ENCODE peak calls at places on chromosomes 6 and 20, in five cellular contexts. G is GM23338, X is AG04450, I is testis, M is caudate nucleus. A is an unnamed sample.

GRCh38 chr6:158646023-158646888 is 1.7 kb upstream of the DYNLT1 start:
- DNase-seq in I (no peak), X (no peak), M (no peak), G (no peak), A (no peak)

GRCh38 chr6:29770286-29770685 is 47.1 kb downstream of the HLA-F start:
- DNase-seq in M (no peak), X (no peak), G (no peak), I (no peak), A (no peak)

GRCh38 chr6:110178626-110179405 is 654 bp downstream of the WASF1 start:
- DNase-seq in G (peak; percentile 70), X (no peak), I (peak; percentile 76), M (peak; percentile 53), A (peak; percentile 22)

GRCh38 chr6:11938285-11938890 is 73.7 kb upstream of the HIVEP1 start:
- DNase-seq in G (peak; percentile 42), X (no peak), I (peak; percentile 43), M (no peak), A (no peak)

GRCh38 chr20:44118185-44119034 is 68.6 kb downstream of the JPH2 start:
- DNase-seq in G (no peak), I (no peak), X (no peak), M (no peak), A (no peak)

GRCh38 chr20:41135187-41135887 is 2.0 kb upstream of the PLCG1 start:
- DNase-seq in G (peak; percentile 85), M (no peak), I (peak; percentile 51), X (no peak), A (no peak)

GRCh38 chr6:138538390-138539031 is 39.2 kb upstream of the NHSL1 start:
- DNase-seq in I (no peak), G (no peak), M (no peak), X (peak; percentile 69), A (peak; percentile 44)

GRCh38 chr6:38573800-38574395 is 65.8 kb downstream of the BTBD9 start:
- DNase-seq in I (no peak), G (no peak), M (no peak), X (no peak), A (no peak)

GRCh38 chr20:58010186-58010585 is 218.3 kb downstream of the ANKRD60 start:
- DNase-seq in I (peak; percentile 4), M (no peak), X (no peak), G (no peak), A (no peak)

GRCh38 chr20:37542281-37542680 is 14.6 kb upstream of the BLCAP start:
- DNase-seq in G (no peak), X (no peak), M (no peak), I (no peak), A (no peak)

GRCh38 chr6:108768792-108769524 is 79.3 kb upstream of the ARMC2 start:
- DNase-seq in I (no peak), X (no peak), M (no peak), G (no peak), A (no peak)

GRCh38 chr6:23418095-23418494 is 707.9 kb upstream of the NRSN1 start:
- DNase-seq in X (no peak), M (no peak), I (no peak), G (no peak), A (no peak)

GRCh38 chr20:52047811-52048302 is 143.7 kb downstream of the ZFP64 start:
- DNase-seq in G (peak; percentile 66), I (no peak), X (no peak), M (no peak), A (no peak)

GRCh38 chr20:44384423-44385027 is 29.0 kb downstream of the HNF4A start:
- DNase-seq in I (peak; percentile 91), X (peak; percentile 16), G (peak; percentile 89), M (peak; percentile 54), A (peak; percentile 72)

GRCh38 chr20:51602131-51602530 is 59.6 kb upstream of the NFATC2 start:
- DNase-seq in I (no peak), X (no peak), G (no peak), M (no peak), A (no peak)

GRCh38 chr6:63787021-63787420 is 151.4 kb downstream of the PHF3 start:
- DNase-seq in M (no peak), X (no peak), I (no peak), G (no peak), A (no peak)

GRCh38 chr6:49639177-49639817 is 2.7 kb upstream of the RHAG start:
- DNase-seq in I (no peak), X (no peak), G (no peak), M (no peak), A (no peak)

GRCh38 chr20:46826343-46826984 is 68.2 kb upstream of the EYA2 start:
- DNase-seq in M (no peak), X (no peak), G (no peak), I (no peak), A (no peak)

GRCh38 chr6:159098636-159099106 is 53.9 kb upstream of the TAGAP start:
- DNase-seq in I (peak; percentile 20), X (no peak), M (no peak), G (no peak), A (no peak)

GRCh38 chr6:156262014-156262413 is 515.2 kb upstream of the ARID1B start:
- DNase-seq in M (no peak), I (peak; percentile 33), G (no peak), X (no peak), A (no peak)

GRCh38 chr6:86563197-86563596 is 374.1 kb upstream of the HTR1E start:
- DNase-seq in G (no peak), X (no peak), I (no peak), M (no peak), A (no peak)

GRCh38 chr6:125811259-125811658 is 20.5 kb downstream of the NCOA7 start:
- DNase-seq in I (no peak), G (no peak), X (no peak), M (no peak), A (no peak)

GRCh38 chr6:56329296-56330050 is 82.1 kb upstream of the COL21A1 start:
- DNase-seq in I (no peak), G (no peak), X (no peak), M (no peak), A (no peak)

GRCh38 chr20:53707341-53708102 is 113.9 kb upstream of the ZNF217 start:
- DNase-seq in M (no peak), G (peak; percentile 36), X (peak; percentile 13), I (no peak), A (no peak)

GRCh38 chr6:31479933-31480535 is 17.9 kb upstream of the MICB start:
- DNase-seq in M (no peak), I (no peak), X (no peak), G (no peak), A (no peak)

GRCh38 chr6:77017537-77017936 is 445.8 kb downstream of the HTR1B start:
- DNase-seq in I (no peak), M (no peak), G (no peak), X (no peak), A (no peak)

GRCh38 chr20:58699246-58700107 is 6.9 kb downstream of the NPEPL1 start:
- DNase-seq in X (no peak), G (no peak), I (peak; percentile 43), M (no peak), A (no peak)

GRCh38 chr6:125795301-125795700 is 4.5 kb downstream of the NCOA7 start:
- DNase-seq in X (no peak), I (no peak), G (no peak), M (no peak), A (no peak)

DNA sequence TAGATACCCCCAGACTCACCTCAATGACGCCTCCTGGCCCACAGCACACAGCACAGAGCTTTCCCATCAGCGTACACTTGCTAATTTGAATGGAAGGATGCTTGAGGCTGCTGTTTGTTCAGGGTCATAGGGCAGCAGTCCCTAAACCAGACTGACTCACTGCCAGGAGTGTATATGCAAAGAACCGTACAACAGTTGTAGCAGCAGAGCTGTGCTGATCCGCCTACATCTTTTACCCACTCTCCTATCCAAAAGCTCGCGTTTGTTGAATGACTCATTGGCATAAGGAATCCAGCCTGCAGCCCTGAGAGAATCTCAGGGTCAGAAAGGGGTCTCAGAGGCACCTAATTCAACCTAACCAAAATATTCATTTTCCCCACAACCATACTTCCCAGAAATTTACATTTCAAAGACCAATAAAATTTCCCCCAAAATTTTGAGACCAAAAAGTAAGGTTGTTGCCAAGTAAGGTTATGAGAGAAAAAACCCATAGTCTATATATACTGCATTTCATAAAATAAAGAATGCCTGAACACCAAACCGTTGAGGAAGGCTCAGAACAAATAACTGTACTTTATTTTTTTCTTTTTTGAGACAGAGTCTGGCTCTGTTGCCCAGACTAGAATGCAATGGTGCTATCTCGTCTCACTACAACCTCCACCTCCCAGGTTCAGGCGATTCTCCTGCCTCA is 35.3 kb upstream of the CCND3 start:
- DNase-seq in X (peak; percentile 44), I (no peak), M (no peak), G (no peak), A (no peak)
- H3K27ac ChIP-seq in X (no peak overlapping the region), I (no peak overlapping the region), M (no peak overlapping the region), G (no peak overlapping the region), A (no peak overlapping the region)

GRCh38 chr6:47162231-47162630 is 120.1 kb upstream of the ADGRF1 start:
- DNase-seq in I (no peak), M (no peak), X (no peak), G (no peak), A (no peak)

GRCh38 chr6:47161176-47161687 is 119.1 kb upstream of the ADGRF1 start:
- DNase-seq in G (no peak), X (no peak), M (no peak), I (no peak), A (no peak)

GRCh38 chr6:47163536-47163935 is 121.4 kb upstream of the ADGRF1 start:
- DNase-seq in G (no peak), M (no peak), X (no peak), I (no peak), A (no peak)

GRCh38 chr6:47164877-47165276 is 122.7 kb upstream of the ADGRF1 start:
- DNase-seq in G (no peak), X (no peak), M (no peak), I (no peak), A (no peak)

GRCh38 chr6:47162793-47163192 is 120.7 kb upstream of the ADGRF1 start:
- DNase-seq in G (no peak), M (no peak), X (no peak), I (no peak), A (no peak)
- H3K27ac ChIP-seq in G (no peak overlapping the region), M (no peak overlapping the region), X (no peak overlapping the region), I (no peak overlapping the region), A (no peak overlapping the region)

DNA sequence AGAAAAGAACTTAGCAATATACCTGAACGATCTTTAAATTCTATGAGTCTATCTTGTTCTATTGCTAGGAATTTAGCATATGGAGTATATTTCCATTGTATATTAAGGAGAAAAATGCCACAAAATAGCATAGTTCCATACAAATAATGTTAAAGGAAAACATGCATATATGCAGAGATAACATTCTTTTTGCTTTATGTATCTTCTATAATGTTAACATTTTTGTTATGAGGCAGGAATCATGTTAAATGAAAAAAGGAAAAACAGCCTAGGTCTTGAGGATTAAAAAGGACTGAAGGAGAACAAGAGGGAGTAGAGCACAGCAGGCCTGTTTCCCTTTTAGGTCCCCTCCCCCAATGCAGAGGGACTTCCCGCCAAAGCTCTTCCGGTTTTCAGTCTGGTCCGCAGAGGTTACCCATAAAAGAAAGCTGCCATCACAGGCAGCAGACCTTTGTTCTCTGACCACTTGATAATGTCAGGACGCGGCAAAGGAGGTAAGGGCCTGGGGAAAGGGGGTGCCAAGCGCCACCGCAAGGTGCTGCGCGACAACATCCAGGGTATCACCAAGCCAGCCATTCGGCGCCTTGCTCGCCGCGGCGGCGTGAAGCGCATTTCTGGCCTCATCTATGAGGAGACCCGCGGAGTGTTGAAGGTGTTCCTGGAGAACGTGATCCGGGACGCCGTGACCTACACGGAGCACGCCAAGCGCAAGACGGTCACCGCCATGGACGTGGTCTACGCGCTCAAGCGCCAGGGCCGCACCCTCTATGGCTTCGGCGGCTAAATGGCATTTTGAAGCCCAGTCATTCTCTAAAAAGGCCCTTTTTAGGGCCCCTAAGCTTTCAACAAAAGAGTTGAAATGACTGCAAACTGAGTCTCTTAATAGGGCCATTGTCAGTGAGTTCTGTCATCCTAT is 108.4 kb upstream of the PRSS16 start:
- DNase-seq in I (peak; percentile 64), M (no peak), X (no peak), G (peak; percentile 97), A (peak; percentile 73)
- H3K27ac ChIP-seq in I (peak overlapping the region; percentile 80), M (peak overlapping the region; percentile 36), X (peak overlapping the region; percentile 79), G (peak overlapping the region; percentile 95), A (peak overlapping the region; percentile 83)

GRCh38 chr6:44452725-44453124 is 65.2 kb downstream of the CDC5L start:
- DNase-seq in M (no peak), I (no peak), G (no peak), X (peak; percentile 38), A (no peak)
- H3K27ac ChIP-seq in M (no peak overlapping the region), I (peak overlapping the region; percentile 4), G (no peak overlapping the region), X (peak overlapping the region; percentile 60), A (no peak overlapping the region)